ENCODE peak calls at places on chromosomes 5 and 9, in ten cellular contexts. One of them, this sample, is unnamed.

GRCh38 chr5:82164957-82165698 is 113.0 kb downstream of the RPS23 start:
- DNase-seq in PC-9: no peak
- DNase-seq in hepatocyte: peak; percentile 23
- DNase-seq in HCT116: no peak
- DNase-seq in PC-3: peak; percentile 55
- DNase-seq in OCI-LY7: no peak
- DNase-seq in SK-N-SH: no peak
- DNase-seq in GM23248: peak; percentile 34
- DNase-seq in MM.1S: no peak
- DNase-seq in Karpas-422: no peak
- DNase-seq in this sample: peak; percentile 53

GRCh38 chr5:83097582-83098265 is 20.4 kb downstream of the XRCC4 start:
- DNase-seq in MM.1S: no peak
- DNase-seq in HCT116: no peak
- DNase-seq in GM23248: peak; percentile 59
- DNase-seq in PC-3: peak; percentile 65
- DNase-seq in PC-9: no peak
- DNase-seq in hepatocyte: peak; percentile 4
- DNase-seq in SK-N-SH: no peak
- DNase-seq in Karpas-422: no peak
- DNase-seq in OCI-LY7: no peak
- DNase-seq in this sample: no peak

GRCh38 chr5:132491368-132492364 is 1.1 kb upstream of the IRF1 start:
- DNase-seq in SK-N-SH: no peak
- DNase-seq in PC-3: no peak
- DNase-seq in PC-9: no peak
- DNase-seq in HCT116: no peak
- DNase-seq in Karpas-422: no peak
- DNase-seq in GM23248: no peak
- DNase-seq in MM.1S: no peak
- DNase-seq in OCI-LY7: no peak
- DNase-seq in hepatocyte: peak; percentile 7
- DNase-seq in this sample: peak; percentile 54

GRCh38 chr5:103444333-103445038 is 118.1 kb downstream of the NUDT12 start:
- DNase-seq in SK-N-SH: peak; percentile 20
- DNase-seq in OCI-LY7: no peak
- DNase-seq in GM23248: no peak
- DNase-seq in hepatocyte: peak; percentile 20
- DNase-seq in Karpas-422: no peak
- DNase-seq in PC-9: peak; percentile 70
- DNase-seq in PC-3: peak; percentile 45
- DNase-seq in HCT116: no peak
- DNase-seq in MM.1S: peak; percentile 36
- DNase-seq in this sample: no peak

GRCh38 chr5:128082551-128083032 is 974 bp upstream of the SLC12A2 start:
- DNase-seq in MM.1S: no peak
- DNase-seq in OCI-LY7: no peak
- DNase-seq in SK-N-SH: no peak
- DNase-seq in Karpas-422: no peak
- DNase-seq in PC-9: no peak
- DNase-seq in PC-3: no peak
- DNase-seq in hepatocyte: no peak
- DNase-seq in HCT116: peak; percentile 22
- DNase-seq in GM23248: no peak
- DNase-seq in this sample: no peak

GRCh38 chr5:71865202-71865601 is 146.1 kb downstream of the CARTPT start:
- DNase-seq in HCT116: no peak
- DNase-seq in SK-N-SH: no peak
- DNase-seq in Karpas-422: no peak
- DNase-seq in PC-9: peak; percentile 10
- DNase-seq in OCI-LY7: no peak
- DNase-seq in MM.1S: no peak
- DNase-seq in PC-3: peak; percentile 82
- DNase-seq in hepatocyte: peak; percentile 49
- DNase-seq in GM23248: peak; percentile 81
- DNase-seq in this sample: no peak

GRCh38 chr5:73198833-73199592 is 26.0 kb downstream of the TMEM174 start:
- DNase-seq in hepatocyte: no peak
- DNase-seq in PC-9: no peak
- DNase-seq in HCT116: no peak
- DNase-seq in SK-N-SH: no peak
- DNase-seq in GM23248: no peak
- DNase-seq in Karpas-422: no peak
- DNase-seq in OCI-LY7: no peak
- DNase-seq in PC-3: no peak
- DNase-seq in MM.1S: no peak
- DNase-seq in this sample: no peak

GRCh38 chr5:170660531-170660930 is 123.0 kb upstream of the GABRP start:
- DNase-seq in PC-3: no peak
- DNase-seq in hepatocyte: no peak
- DNase-seq in Karpas-422: no peak
- DNase-seq in PC-9: no peak
- DNase-seq in GM23248: no peak
- DNase-seq in HCT116: no peak
- DNase-seq in OCI-LY7: no peak
- DNase-seq in MM.1S: no peak
- DNase-seq in SK-N-SH: no peak
- DNase-seq in this sample: no peak

GRCh38 chr5:131211669-131212068 is 40.9 kb downstream of the LYRM7 start:
- DNase-seq in GM23248: no peak
- DNase-seq in hepatocyte: no peak
- DNase-seq in SK-N-SH: no peak
- DNase-seq in PC-9: no peak
- DNase-seq in OCI-LY7: peak; percentile 28
- DNase-seq in HCT116: no peak
- DNase-seq in Karpas-422: peak; percentile 53
- DNase-seq in PC-3: no peak
- DNase-seq in MM.1S: no peak
- DNase-seq in this sample: no peak

GRCh38 chr9:16321461-16322119 is 548.9 kb downstream of the BNC2 start:
- DNase-seq in GM23248: peak; percentile 84
- DNase-seq in MM.1S: no peak
- DNase-seq in SK-N-SH: peak; percentile 43
- DNase-seq in HCT116: no peak
- DNase-seq in Karpas-422: no peak
- DNase-seq in OCI-LY7: no peak
- DNase-seq in PC-9: no peak
- DNase-seq in PC-3: peak; percentile 69
- DNase-seq in hepatocyte: no peak
- DNase-seq in this sample: no peak

GRCh38 chr5:123879071-123879470 is 367.1 kb downstream of the CSNK1G3 start:
- DNase-seq in hepatocyte: no peak
- DNase-seq in PC-3: no peak
- DNase-seq in GM23248: no peak
- DNase-seq in PC-9: no peak
- DNase-seq in Karpas-422: no peak
- DNase-seq in HCT116: no peak
- DNase-seq in MM.1S: no peak
- DNase-seq in SK-N-SH: no peak
- DNase-seq in OCI-LY7: no peak
- DNase-seq in this sample: peak; percentile 66

GRCh38 chr9:8401961-8402701 is 602.6 kb upstream of the DMAC1 start:
- DNase-seq in HCT116: no peak
- DNase-seq in hepatocyte: no peak
- DNase-seq in OCI-LY7: no peak
- DNase-seq in SK-N-SH: no peak
- DNase-seq in PC-9: no peak
- DNase-seq in MM.1S: no peak
- DNase-seq in PC-3: no peak
- DNase-seq in Karpas-422: no peak
- DNase-seq in GM23248: no peak
- DNase-seq in this sample: no peak

GRCh38 chr5:124678478-124678877 is 68.0 kb downstream of the ZNF608 start:
- DNase-seq in GM23248: no peak
- DNase-seq in PC-9: no peak
- DNase-seq in PC-3: no peak
- DNase-seq in Karpas-422: no peak
- DNase-seq in hepatocyte: no peak
- DNase-seq in HCT116: no peak
- DNase-seq in OCI-LY7: no peak
- DNase-seq in SK-N-SH: no peak
- DNase-seq in MM.1S: no peak
- DNase-seq in this sample: no peak

GRCh38 chr9:37732086-37732744 is 21.4 kb upstream of the TRMT10B start:
- DNase-seq in PC-9: no peak
- DNase-seq in SK-N-SH: peak; percentile 84
- DNase-seq in HCT116: no peak
- DNase-seq in MM.1S: no peak
- DNase-seq in OCI-LY7: no peak
- DNase-seq in PC-3: no peak
- DNase-seq in Karpas-422: no peak
- DNase-seq in hepatocyte: no peak
- DNase-seq in GM23248: no peak
- DNase-seq in this sample: no peak

GRCh38 chr9:89637787-89638186 is 33.0 kb downstream of the GADD45G start:
- DNase-seq in Karpas-422: no peak
- DNase-seq in HCT116: no peak
- DNase-seq in MM.1S: no peak
- DNase-seq in hepatocyte: no peak
- DNase-seq in PC-9: no peak
- DNase-seq in SK-N-SH: no peak
- DNase-seq in OCI-LY7: no peak
- DNase-seq in GM23248: peak; percentile 7
- DNase-seq in PC-3: peak; percentile 1
- DNase-seq in this sample: no peak
- H3K9me2 ChIP-seq in Karpas-422: no peaks in the 10 kb centered on the region
- H3K9me2 ChIP-seq in HCT116: no peaks in the 10 kb centered on the region
- H3K9me2 ChIP-seq in MM.1S: no peaks in the 10 kb centered on the region
- H3K9me2 ChIP-seq in hepatocyte: no peaks in the 10 kb centered on the region
- H3K9me2 ChIP-seq in PC-9: no peaks in the 10 kb centered on the region
- H3K9me2 ChIP-seq in SK-N-SH: no peaks in the 10 kb centered on the region
- H3K9me2 ChIP-seq in OCI-LY7: no peaks in the 10 kb centered on the region
- H3K9me2 ChIP-seq in GM23248: no peaks in the 10 kb centered on the region
- H3K9me2 ChIP-seq in PC-3: no peaks in the 10 kb centered on the region
- H3K9me2 ChIP-seq in this sample: peaks cover 3% of the 10 kb centered on the region

GRCh38 chr5:149581192-149581861 is at the start of gene ARHGEF37:
- DNase-seq in MM.1S: no peak
- DNase-seq in OCI-LY7: no peak
- DNase-seq in HCT116: peak; percentile 33
- DNase-seq in Karpas-422: peak; percentile 87
- DNase-seq in PC-9: peak; percentile 79
- DNase-seq in SK-N-SH: peak; percentile 87
- DNase-seq in GM23248: peak; percentile 74
- DNase-seq in PC-3: peak; percentile 81
- DNase-seq in hepatocyte: peak; percentile 77
- DNase-seq in this sample: peak; percentile 71
- H3K27ac ChIP-seq in MM.1S: peak within 1 kb of the TSS; percentile 36
- H3K27ac ChIP-seq in OCI-LY7: no peak within 1 kb of the TSS
- H3K27ac ChIP-seq in HCT116: peak within 1 kb of the TSS; percentile 74
- H3K27ac ChIP-seq in Karpas-422: peak within 1 kb of the TSS; percentile 92
- H3K27ac ChIP-seq in PC-9: peak within 1 kb of the TSS; percentile 26
- H3K27ac ChIP-seq in SK-N-SH: peak within 1 kb of the TSS; percentile 73
- H3K27ac ChIP-seq in GM23248: no peak within 1 kb of the TSS
- H3K27ac ChIP-seq in PC-3: peak within 1 kb of the TSS; percentile 21
- H3K27ac ChIP-seq in hepatocyte: peak within 1 kb of the TSS; percentile 51
- H3K27ac ChIP-seq in this sample: no peak within 1 kb of the TSS

GRCh38 chr9:116979461-116979860 is 292.4 kb downstream of the TRIM32 start:
- DNase-seq in Karpas-422: no peak
- DNase-seq in OCI-LY7: no peak
- DNase-seq in GM23248: no peak
- DNase-seq in hepatocyte: peak; percentile 49
- DNase-seq in MM.1S: no peak
- DNase-seq in PC-9: no peak
- DNase-seq in HCT116: no peak
- DNase-seq in SK-N-SH: no peak
- DNase-seq in PC-3: peak; percentile 54
- DNase-seq in this sample: peak; percentile 40

GRCh38 chr9:116985636-116986414 is 298.7 kb downstream of the TRIM32 start:
- DNase-seq in SK-N-SH: peak; percentile 57
- DNase-seq in hepatocyte: no peak
- DNase-seq in MM.1S: no peak
- DNase-seq in PC-9: no peak
- DNase-seq in HCT116: no peak
- DNase-seq in GM23248: no peak
- DNase-seq in OCI-LY7: no peak
- DNase-seq in Karpas-422: no peak
- DNase-seq in PC-3: no peak
- DNase-seq in this sample: no peak

GRCh38 chr9:116987902-116988301 is 300.8 kb downstream of the TRIM32 start:
- DNase-seq in PC-9: no peak
- DNase-seq in OCI-LY7: no peak
- DNase-seq in hepatocyte: no peak
- DNase-seq in PC-3: no peak
- DNase-seq in SK-N-SH: no peak
- DNase-seq in Karpas-422: no peak
- DNase-seq in GM23248: no peak
- DNase-seq in MM.1S: no peak
- DNase-seq in HCT116: no peak
- DNase-seq in this sample: no peak

GRCh38 chr9:116980582-116980981 is 293.5 kb downstream of the TRIM32 start:
- DNase-seq in hepatocyte: no peak
- DNase-seq in SK-N-SH: no peak
- DNase-seq in PC-3: no peak
- DNase-seq in HCT116: no peak
- DNase-seq in PC-9: no peak
- DNase-seq in OCI-LY7: no peak
- DNase-seq in GM23248: no peak
- DNase-seq in MM.1S: no peak
- DNase-seq in Karpas-422: no peak
- DNase-seq in this sample: no peak

DNA sequence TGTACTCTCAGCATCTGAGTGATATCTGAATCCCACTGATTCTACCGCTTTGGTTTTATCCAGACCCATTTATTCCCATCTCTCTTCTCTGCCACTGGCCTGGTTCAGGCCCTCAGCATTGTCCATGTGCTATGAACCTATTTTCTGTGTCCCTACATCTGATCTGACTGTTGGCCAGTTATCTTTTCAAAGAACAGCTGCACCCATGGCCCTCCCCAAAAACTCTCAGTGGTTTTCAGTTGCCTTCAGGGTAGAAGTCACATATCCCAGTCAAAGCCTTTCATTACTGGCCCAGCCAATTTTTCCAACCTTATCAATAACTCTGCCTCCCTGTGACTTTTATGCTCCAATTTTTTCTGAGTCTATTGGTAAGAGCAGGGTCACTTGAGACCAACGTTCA is 297.0 kb downstream of the TRIM32 start:
- DNase-seq in PC-9: no peak
- DNase-seq in Karpas-422: no peak
- DNase-seq in HCT116: no peak
- DNase-seq in SK-N-SH: no peak
- DNase-seq in MM.1S: no peak
- DNase-seq in OCI-LY7: no peak
- DNase-seq in PC-3: no peak
- DNase-seq in hepatocyte: no peak
- DNase-seq in GM23248: no peak
- DNase-seq in this sample: no peak
- H3K36me3 ChIP-seq in PC-9: no peaks in the 10 kb centered on the region
- H3K36me3 ChIP-seq in Karpas-422: no peaks in the 10 kb centered on the region
- H3K36me3 ChIP-seq in HCT116: no peaks in the 10 kb centered on the region
- H3K36me3 ChIP-seq in SK-N-SH: no peaks in the 10 kb centered on the region
- H3K36me3 ChIP-seq in MM.1S: no peaks in the 10 kb centered on the region
- H3K36me3 ChIP-seq in OCI-LY7: no peaks in the 10 kb centered on the region
- H3K36me3 ChIP-seq in PC-3: no peaks in the 10 kb centered on the region
- H3K36me3 ChIP-seq in hepatocyte: no peaks in the 10 kb centered on the region
- H3K36me3 ChIP-seq in GM23248: no peaks in the 10 kb centered on the region
- H3K36me3 ChIP-seq in this sample: no peaks in the 10 kb centered on the region

DNA sequence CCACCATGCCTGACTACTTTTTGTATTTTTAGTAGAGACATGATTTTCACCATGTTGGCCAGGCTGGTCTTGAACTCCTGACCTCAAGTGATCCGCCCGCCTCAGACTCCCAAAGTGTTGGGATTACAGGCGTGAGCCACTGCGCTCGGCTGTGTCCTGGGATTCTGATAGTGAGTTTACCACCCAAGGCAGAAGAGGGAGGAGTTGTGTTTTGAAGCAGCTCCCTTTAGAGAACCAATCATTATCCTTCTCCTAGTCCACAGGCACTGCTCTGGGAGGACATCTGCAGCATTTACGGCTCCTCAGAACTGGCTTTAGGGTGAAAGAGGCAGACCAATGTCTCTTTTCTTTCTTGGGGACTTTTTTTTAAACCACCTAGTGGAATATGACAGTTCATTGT is 5.7 kb downstream of the C9orf152 start:
- DNase-seq in PC-9: no peak
- DNase-seq in Karpas-422: no peak
- DNase-seq in GM23248: no peak
- DNase-seq in OCI-LY7: no peak
- DNase-seq in MM.1S: no peak
- DNase-seq in SK-N-SH: no peak
- DNase-seq in HCT116: no peak
- DNase-seq in PC-3: no peak
- DNase-seq in hepatocyte: no peak
- DNase-seq in this sample: no peak
- H3K9me2 ChIP-seq in PC-9: no peaks in the 10 kb centered on the region
- H3K9me2 ChIP-seq in Karpas-422: no peaks in the 10 kb centered on the region
- H3K9me2 ChIP-seq in GM23248: no peaks in the 10 kb centered on the region
- H3K9me2 ChIP-seq in OCI-LY7: no peaks in the 10 kb centered on the region
- H3K9me2 ChIP-seq in MM.1S: no peaks in the 10 kb centered on the region
- H3K9me2 ChIP-seq in SK-N-SH: no peaks in the 10 kb centered on the region
- H3K9me2 ChIP-seq in HCT116: no peaks in the 10 kb centered on the region
- H3K9me2 ChIP-seq in PC-3: no peaks in the 10 kb centered on the region
- H3K9me2 ChIP-seq in hepatocyte: no peaks in the 10 kb centered on the region
- H3K9me2 ChIP-seq in this sample: no peaks in the 10 kb centered on the region